ENCODE peak calls at places on chromosomes 6 and 20, in ten cellular contexts. J is stimulated activated naive CD8-positive, alpha-beta T cell treated with anti-CD3 and anti-CD28 coated beads, Interleukin-15, Interleukin-2, amounts not matched to agents 100 U/mL and 50 U/mL, for 24 hours; A is head of caudate nucleus; X is GM10248; G is iPS DF 6.9; C is activated CD4-positive, alpha-beta T cell treated with anti-CD3 and anti-CD28 coated beads, Interleukin-2, amount 50 U/mL, for 1 hour; S is activated T-cell treated with anti-CD3 and anti-CD28 coated beads, Interleukin-2, amount 50 U/mL, for 72 hours; U is effector memory CD8-positive, alpha-beta T cell; K is foreskin fibroblast; V is HFFc6. E is an unnamed sample.
A peak's percentile ranks its signal among the peaks of the same experiment; 100 is the strongest.

GRCh38 chr20:5841492-5841891 is 91.3 kb downstream of the SHLD1 start:
- DNase-seq in J (no peak), K (no peak), G (no peak), X (no peak), A (no peak), S (no peak), C (no peak), U (no peak), V (no peak), E (no peak)

GRCh38 chr6:169253341-169253740 is 305 bp downstream of the THBS2 start:
- DNase-seq in C (no peak), K (peak; percentile 45), J (no peak), U (no peak), S (no peak), V (no peak), A (peak; percentile 46), G (no peak), X (no peak), E (no peak)

GRCh38 chr6:26338810-26339209 is 26.2 kb upstream of the BTN3A2 start:
- DNase-seq in C (no peak), A (no peak), J (no peak), V (no peak), X (no peak), U (no peak), K (no peak), G (no peak), S (no peak), E (no peak)

GRCh38 chr6:6661684-6662083 is 73.2 kb downstream of the LY86 start:
- DNase-seq in G (no peak), X (no peak), V (no peak), S (no peak), C (no peak), U (no peak), J (no peak), K (peak; percentile 49), A (no peak), E (peak; percentile 1)

GRCh38 chr6:163536770-163537169 is 122.3 kb downstream of the QKI start:
- DNase-seq in G (no peak), S (no peak), U (no peak), V (no peak), K (peak; percentile 65), J (no peak), A (no peak), X (no peak), C (no peak), E (peak; percentile 41)

GRCh38 chr6:107665386-107665785 is 158.7 kb downstream of the SCML4 start:
- DNase-seq in S (no peak), V (peak; percentile 11), A (no peak), G (no peak), K (peak; percentile 35), U (no peak), X (no peak), J (no peak), C (no peak), E (peak; percentile 70)

GRCh38 chr20:9200620-9201019 is 131.7 kb downstream of the PLCB4 start:
- DNase-seq in A (no peak), X (no peak), U (no peak), C (no peak), G (no peak), V (peak; percentile 73), S (no peak), J (no peak), K (peak; percentile 68), E (peak; percentile 91)

GRCh38 chr20:48102076-48102787 is 317.0 kb upstream of the SULF2 start:
- DNase-seq in G (no peak), V (no peak), X (no peak), K (no peak), C (no peak), S (no peak), J (no peak), U (no peak), A (no peak), E (no peak)

GRCh38 chr20:48794360-48794759 is 33.4 kb downstream of the PREX1 start:
- DNase-seq in K (no peak), S (no peak), G (peak; percentile 20), C (no peak), A (peak; percentile 72), U (no peak), V (no peak), J (no peak), X (no peak), E (no peak)

GRCh38 chr6:11828185-11828897 is 49.7 kb upstream of the ADTRP start:
- DNase-seq in S (no peak), V (no peak), C (no peak), J (no peak), K (no peak), A (no peak), G (no peak), X (peak; percentile 50), U (no peak), E (no peak)

GRCh38 chr6:64062960-64063683 is 427.5 kb downstream of the PHF3 start:
- DNase-seq in A (no peak), V (no peak), S (no peak), G (no peak), X (no peak), U (no peak), C (no peak), J (no peak), K (no peak), E (peak; percentile 5)

GRCh38 chr6:132675749-132676148 is 16.8 kb upstream of the TAAR1 start:
- DNase-seq in V (no peak), A (no peak), S (no peak), U (no peak), G (no peak), K (no peak), X (no peak), J (no peak), C (no peak), E (no peak)

GRCh38 chr6:53793318-53793975 is 1.4 kb upstream of the LRRC1 start:
- DNase-seq in C (peak; percentile 12), J (peak; percentile 44), X (peak; percentile 48), V (peak; percentile 32), A (peak; percentile 73), U (peak; percentile 4), G (no peak), K (peak; percentile 76), S (peak; percentile 35), E (peak; percentile 61)